ENCODE peak calls at places on chromosome 1, in nine cellular contexts. A is stimulated activated CD8-positive, alpha-beta memory T cell treated with anti-CD3 and anti-CD28 coated beads, Interleukin-15, amount 100 ng/mL, for 4 hours; I is AG09319; K is NCI-H1436; C is activated naive CD4-positive, alpha-beta T cell treated with Interleukin-2 at 50 U/mL for 16 hours; N is NCI-H1417 treated with DMSO at 0.1 percent for 48 hours; F is sciatic nerve; H is T-helper 17 cell; X is AG10803. R is an unnamed sample.

GRCh38 chr1:235515844-235516512 is 11.7 kb upstream of the B3GALNT2 start:
- DNase-seq in A (no peak), I (no peak), K (no peak), C (no peak), N (no peak), F (no peak), H (no peak), X (no peak), R (no peak)

GRCh38 chr1:12339861-12340557 is 110.2 kb downstream of the VPS13D start:
- DNase-seq in A (no peak), I (no peak), K (peak; percentile 31), C (no peak), N (peak; percentile 9), F (no peak), H (no peak), X (no peak), R (no peak)

GRCh38 chr1:2249559-2249906 is 21.4 kb downstream of the SKI start:
- DNase-seq in A (no peak), I (no peak), K (no peak), C (no peak), N (no peak), F (no peak), H (no peak), X (no peak), R (no peak)

GRCh38 chr1:151510614-151510956 is 602 bp upstream of the CGN start:
- DNase-seq in A (no peak), I (no peak), K (no peak), C (no peak), N (no peak), F (no peak), H (no peak), X (no peak), R (no peak)

GRCh38 chr1:30723296-30723897 is at the start of gene MATN1:
- DNase-seq in A (no peak), I (no peak), K (no peak), C (no peak), N (no peak), F (no peak), H (no peak), X (no peak), R (no peak)

GRCh38 chr1:227886993-227887696 is 60.6 kb downstream of the WNT9A start:
- DNase-seq in A (no peak), I (no peak), K (no peak), C (peak; percentile 39), N (no peak), F (peak; percentile 87), H (peak; percentile 26), X (peak; percentile 23), R (peak; percentile 59)

GRCh38 chr1:12760256-12760795 is 13.2 kb upstream of the PRAMEF12 start:
- DNase-seq in A (no peak), I (no peak), K (no peak), C (no peak), N (no peak), F (no peak), H (no peak), X (no peak), R (no peak)

GRCh38 chr1:111199881-111200801 is at the start of gene DENND2D:
- DNase-seq in A (peak; percentile 39), I (no peak), K (no peak), C (peak; percentile 66), N (no peak), F (peak; percentile 71), H (no peak), X (no peak), R (no peak)

GRCh38 chr1:17885663-17886062 is 130.5 kb downstream of the ACTL8 start:
- DNase-seq in A (no peak), I (no peak), K (no peak), C (no peak), N (no peak), F (no peak), H (no peak), X (no peak), R (no peak)

GRCh38 chr1:119675349-119676343 is 27.6 kb upstream of the ZNF697 start:
- DNase-seq in A (peak; percentile 24), I (peak; percentile 73), K (peak; percentile 77), C (peak; percentile 52), N (peak; percentile 80), F (peak; percentile 91), H (peak; percentile 14), X (peak; percentile 84), R (peak; percentile 92)

GRCh38 chr1:43993206-43993914 is 2.0 kb downstream of the CCDC24 start:
- DNase-seq in A (no peak), I (no peak), K (no peak), C (no peak), N (no peak), F (no peak), H (no peak), X (no peak), R (no peak)

R was measured in retina.